ENCODE peak calls at places on chromosomes 13 and 19, in nine cellular contexts. Z is GM23338, J is thoracic aorta, C is BE2C, M is A673, I is fibroblast of lung, V is transverse colon, L is uterus, G is ascending aorta. A is an unnamed sample.
A peak's percentile ranks its signal among the peaks of the same experiment; 100 is the strongest.

GRCh38 chr13:72970956-72971355 is 87.8 kb upstream of the KLF5 start:
- DNase-seq in Z (no peak), J (no peak), C (no peak), M (peak; percentile 75), I (peak; percentile 74), V (no peak), L (no peak), G (no peak), A (no peak)

GRCh38 chr13:106533940-106534843 is 1.3 kb downstream of the EFNB2 start:
- DNase-seq in Z (peak; percentile 56), J (no peak), C (peak; percentile 65), M (no peak), I (peak; percentile 79), V (peak; percentile 63), L (peak; percentile 47), G (no peak), A (no peak)

GRCh38 chr19:36915992-36916830 is at the start of the genes ZNF568 and ZNF829:
- DNase-seq in Z (peak; percentile 98), J (peak; percentile 67), C (peak; percentile 95), M (peak; percentile 90), I (peak; percentile 90), V (peak; percentile 87), L (peak; percentile 80), G (peak; percentile 42), A (peak; percentile 53)

GRCh38 chr13:40433577-40433976 is 232.9 kb downstream of the FOXO1 start:
- DNase-seq in Z (no peak), J (no peak), C (no peak), M (no peak), I (no peak), V (peak; percentile 56), L (no peak), G (no peak), A (no peak)

GRCh38 chr13:27170221-27170520 is 1.4 kb downstream of the USP12 start:
- DNase-seq in Z (no peak), J (no peak), C (no peak), M (peak; percentile 32), I (peak; percentile 79), V (no peak), L (no peak), G (no peak), A (no peak)

GRCh38 chr19:3024509-3024869 is 4.6 kb downstream of the TLE2 start:
- DNase-seq in Z (no peak), J (no peak), C (no peak), M (no peak), I (no peak), V (no peak), L (no peak), G (no peak), A (no peak)

GRCh38 chr19:8569066-8569761 is 8.0 kb downstream of the MYO1F start:
- DNase-seq in Z (no peak), J (no peak), C (no peak), M (no peak), I (peak; percentile 96), V (peak; percentile 62), L (no peak), G (peak; percentile 41), A (peak; percentile 80)

GRCh38 chr13:97282705-97283104 is 60.6 kb downstream of the MBNL2 start:
- DNase-seq in Z (no peak), J (no peak), C (no peak), M (no peak), I (peak; percentile 61), V (no peak), L (no peak), G (no peak), A (no peak)

GRCh38 chr19:53388168-53388567 is 6.8 kb upstream of the ZNF765 start:
- DNase-seq in Z (no peak), J (no peak), C (no peak), M (no peak), I (peak; percentile 33), V (no peak), L (no peak), G (no peak), A (no peak)

GRCh38 chr19:32017341-32017948 is 328.0 kb upstream of the ZNF507 start:
- DNase-seq in Z (no peak), J (no peak), C (no peak), M (peak; percentile 4), I (peak; percentile 76), V (no peak), L (no peak), G (no peak), A (no peak)

GRCh38 chr19:46196410-46197124 is 33.0 kb upstream of the IGFL1 start:
- DNase-seq in Z (no peak), J (no peak), C (no peak), M (no peak), I (no peak), V (no peak), L (no peak), G (no peak), A (no peak)

GRCh38 chr13:111792956-111793355 is 274.0 kb upstream of the SOX1 start:
- DNase-seq in Z (no peak), J (no peak), C (no peak), M (no peak), I (no peak), V (no peak), L (no peak), G (no peak), A (no peak)

GRCh38 chr13:109569938-109570711 is 216.3 kb downstream of the IRS2 start:
- DNase-seq in Z (no peak), J (no peak), C (no peak), M (no peak), I (no peak), V (no peak), L (no peak), G (no peak), A (no peak)

GRCh38 chr19:7596191-7596937 is 701 bp downstream of the CAMSAP3 start:
- DNase-seq in Z (peak; percentile 48), J (no peak), C (no peak), M (no peak), I (no peak), V (peak; percentile 36), L (no peak), G (no peak), A (no peak)

GRCh38 chr13:44350775-44351504 is 22.7 kb upstream of the SERP2 start:
- DNase-seq in Z (peak; percentile 11), J (no peak), C (peak; percentile 33), M (no peak), I (no peak), V (no peak), L (no peak), G (no peak), A (no peak)

GRCh38 chr13:110301083-110301482 is 5.9 kb downstream of the COL4A1 start:
- DNase-seq in Z (no peak), J (no peak), C (no peak), M (no peak), I (no peak), V (no peak), L (peak; percentile 15), G (no peak), A (no peak)

GRCh38 chr13:47114030-47114429 is 217.2 kb upstream of the HTR2A start:
- DNase-seq in Z (no peak), J (no peak), C (no peak), M (no peak), I (peak; percentile 88), V (no peak), L (no peak), G (no peak), A (peak; percentile 56)

GRCh38 chr19:16118489-16119033 is 6.9 kb downstream of the RAB8A start:
- DNase-seq in Z (no peak), J (no peak), C (no peak), M (no peak), I (no peak), V (peak; percentile 76), L (no peak), G (no peak), A (no peak)
- H3K36me3 ChIP-seq in Z (peaks cover 17% of the 10 kb centered on the region), J (peaks cover 40% of the 10 kb centered on the region), C (peaks cover 38% of the 10 kb centered on the region), M (peaks cover 39% of the 10 kb centered on the region), I (peaks cover 14% of the 10 kb centered on the region), V (no peaks in the 10 kb centered on the region), L (no peaks in the 10 kb centered on the region), G (peaks cover 54% of the 10 kb centered on the region), A (no peaks in the 10 kb centered on the region)

GRCh38 chr19:51000981-51001380 is 423 bp downstream of the KLK8 start:
- DNase-seq in Z (peak; percentile 84), J (no peak), C (no peak), M (no peak), I (no peak), V (no peak), L (no peak), G (no peak), A (no peak)
- TF ChIP-seq CTCF in Z (no peak), J (no peak), C (no peak), M (no peak), I (no peak), V (no peak), L (no peak), G (no peak), A (no peak)

GRCh38 chr13:45479661-45480060 is 14.9 kb downstream of the COG3 start:
- DNase-seq in Z (no peak), J (no peak), C (no peak), M (peak; percentile 58), I (no peak), V (no peak), L (no peak), G (no peak), A (no peak)

GRCh38 chr13:45481688-45482087 is 16.9 kb downstream of the COG3 start:
- DNase-seq in Z (no peak), J (no peak), C (no peak), M (no peak), I (peak; percentile 17), V (no peak), L (no peak), G (no peak), A (no peak)

GRCh38 chr13:45482571-45483173 is 17.9 kb downstream of the COG3 start:
- DNase-seq in Z (no peak), J (no peak), C (no peak), M (peak; percentile 11), I (peak; percentile 39), V (no peak), L (no peak), G (no peak), A (no peak)
- H3K36me3 ChIP-seq in Z (peaks cover 24% of the 10 kb centered on the region), J (peaks cover 15% of the 10 kb centered on the region), C (peaks cover 18% of the 10 kb centered on the region), M (peaks cover 25% of the 10 kb centered on the region), I (peaks cover 6% of the 10 kb centered on the region), V (no peaks in the 10 kb centered on the region), L (no peaks in the 10 kb centered on the region), G (peaks cover 24% of the 10 kb centered on the region), A (no peaks in the 10 kb centered on the region)

DNA sequence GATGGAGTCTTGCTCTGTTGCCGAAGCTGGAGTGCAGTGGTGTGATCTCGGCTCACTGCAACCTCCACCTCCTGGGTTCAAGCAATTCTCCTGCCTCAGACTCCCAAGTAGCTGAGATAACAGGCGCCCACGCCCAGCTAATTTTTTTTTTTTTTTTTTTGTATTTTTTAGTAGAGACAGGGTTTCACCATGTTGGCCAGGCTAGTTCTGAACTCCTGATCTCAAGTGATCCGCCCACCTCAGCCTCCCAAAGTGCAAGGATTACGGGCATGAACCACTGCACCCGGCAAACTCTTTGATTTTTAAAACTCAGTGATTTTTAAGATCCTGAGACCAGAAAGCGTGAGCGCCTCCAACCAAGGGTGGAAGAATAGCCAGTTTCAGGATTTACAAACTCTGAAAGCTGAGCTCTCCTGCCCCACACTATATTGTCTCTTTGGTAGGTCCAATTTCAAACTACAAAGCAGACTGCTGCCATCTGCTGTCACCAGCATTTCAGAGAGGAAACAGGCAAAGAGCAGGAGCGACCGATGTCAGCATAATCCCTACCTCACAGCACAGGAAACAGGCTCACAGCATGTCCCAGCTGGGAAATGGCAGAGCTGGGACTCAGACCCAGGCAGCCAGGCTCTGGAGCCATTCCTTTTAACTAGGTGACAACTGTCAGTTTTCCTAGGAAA is 9.2 kb downstream of the NOSIP start:
- DNase-seq in Z (peak; percentile 57), J (no peak), C (peak; percentile 63), M (peak; percentile 92), I (no peak), V (peak; percentile 68), L (no peak), G (no peak), A (no peak)
- TF ChIP-seq CTCF in Z (peak; percentile 32), J (no peak), C (peak; percentile 55), M (peak; percentile 62), I (no peak), V (no peak), L (no peak), G (no peak), A (peak; percentile 18)

GRCh38 chr19:12272980-12273901 is 21.4 kb downstream of the ZNF44 start:
- DNase-seq in Z (no peak), J (no peak), C (no peak), M (no peak), I (no peak), V (no peak), L (no peak), G (no peak), A (no peak)
- H3K36me3 ChIP-seq in Z (peaks cover 66% of the 10 kb centered on the region), J (peaks cover 68% of the 10 kb centered on the region), C (peaks cover 22% of the 10 kb centered on the region), M (peaks cover 12% of the 10 kb centered on the region), I (peaks cover 2% of the 10 kb centered on the region), V (peaks cover 7% of the 10 kb centered on the region), L (no peaks in the 10 kb centered on the region), G (peaks cover 69% of the 10 kb centered on the region), A (peaks cover 2% of the 10 kb centered on the region)